ENCODE peak calls at places on chromosomes 12 and 14, in nine cellular contexts. One of them, this sample, is unnamed.

GRCh38 chr14:75523771-75524171 is 1.5 kb downstream of the BATF start:
- DNase-seq in fibroblast of the aortic adventitia: peak; percentile 16
- DNase-seq in glomerular endothelial cell: peak; percentile 60
- DNase-seq in left lung: no peak
- DNase-seq in adipocyte: no peak
- DNase-seq in NCI-H2227 treated with DMSO at 0.1 percent for 48 hours: no peak
- DNase-seq in hypothalamus: no peak
- DNase-seq in endothelial cell: peak; percentile 16
- DNase-seq in heart right ventricle: no peak
- DNase-seq in this sample: no peak

GRCh38 chr14:89427426-89428162 is 10.6 kb upstream of the FOXN3 start:
- DNase-seq in heart right ventricle: no peak
- DNase-seq in adipocyte: no peak
- DNase-seq in hypothalamus: no peak
- DNase-seq in glomerular endothelial cell: no peak
- DNase-seq in endothelial cell: no peak
- DNase-seq in fibroblast of the aortic adventitia: peak; percentile 57
- DNase-seq in NCI-H2227 treated with DMSO at 0.1 percent for 48 hours: no peak
- DNase-seq in left lung: no peak
- DNase-seq in this sample: no peak

GRCh38 chr12:71846322-71846940 is 6.9 kb downstream of the TBC1D15 start:
- DNase-seq in left lung: no peak
- DNase-seq in adipocyte: peak; percentile 75
- DNase-seq in NCI-H2227 treated with DMSO at 0.1 percent for 48 hours: peak; percentile 2
- DNase-seq in endothelial cell: no peak
- DNase-seq in heart right ventricle: no peak
- DNase-seq in hypothalamus: no peak
- DNase-seq in glomerular endothelial cell: peak; percentile 25
- DNase-seq in fibroblast of the aortic adventitia: peak; percentile 54
- DNase-seq in this sample: no peak

GRCh38 chr12:106673151-106673550 is 90.3 kb downstream of the RFX4 start:
- DNase-seq in adipocyte: no peak
- DNase-seq in NCI-H2227 treated with DMSO at 0.1 percent for 48 hours: no peak
- DNase-seq in glomerular endothelial cell: no peak
- DNase-seq in left lung: no peak
- DNase-seq in hypothalamus: no peak
- DNase-seq in fibroblast of the aortic adventitia: no peak
- DNase-seq in endothelial cell: no peak
- DNase-seq in heart right ventricle: peak; percentile 14
- DNase-seq in this sample: no peak

GRCh38 chr14:30450620-30451019 is 108.3 kb upstream of the G2E3 start:
- DNase-seq in fibroblast of the aortic adventitia: no peak
- DNase-seq in hypothalamus: no peak
- DNase-seq in left lung: no peak
- DNase-seq in NCI-H2227 treated with DMSO at 0.1 percent for 48 hours: peak; percentile 50
- DNase-seq in glomerular endothelial cell: no peak
- DNase-seq in heart right ventricle: no peak
- DNase-seq in endothelial cell: no peak
- DNase-seq in adipocyte: peak; percentile 19
- DNase-seq in this sample: peak; percentile 10

GRCh38 chr14:95299271-95299670 is 20.4 kb downstream of the CLMN start:
- DNase-seq in hypothalamus: no peak
- DNase-seq in NCI-H2227 treated with DMSO at 0.1 percent for 48 hours: no peak
- DNase-seq in endothelial cell: no peak
- DNase-seq in adipocyte: no peak
- DNase-seq in heart right ventricle: no peak
- DNase-seq in fibroblast of the aortic adventitia: no peak
- DNase-seq in left lung: no peak
- DNase-seq in glomerular endothelial cell: no peak
- DNase-seq in this sample: no peak

GRCh38 chr12:132318135-132318534 is 11.3 kb downstream of the GALNT9 start:
- DNase-seq in glomerular endothelial cell: no peak
- DNase-seq in hypothalamus: no peak
- DNase-seq in fibroblast of the aortic adventitia: no peak
- DNase-seq in heart right ventricle: peak; percentile 3
- DNase-seq in NCI-H2227 treated with DMSO at 0.1 percent for 48 hours: no peak
- DNase-seq in adipocyte: no peak
- DNase-seq in endothelial cell: no peak
- DNase-seq in left lung: peak; percentile 51
- DNase-seq in this sample: no peak

GRCh38 chr12:64160718-64161060 is 61.4 kb downstream of the KICS2 start:
- DNase-seq in endothelial cell: no peak
- DNase-seq in NCI-H2227 treated with DMSO at 0.1 percent for 48 hours: no peak
- DNase-seq in heart right ventricle: no peak
- DNase-seq in fibroblast of the aortic adventitia: peak; percentile 94
- DNase-seq in left lung: no peak
- DNase-seq in hypothalamus: no peak
- DNase-seq in adipocyte: peak; percentile 87
- DNase-seq in glomerular endothelial cell: no peak
- DNase-seq in this sample: no peak

GRCh38 chr14:53670701-53671100 is 285.9 kb downstream of the BMP4 start:
- DNase-seq in endothelial cell: no peak
- DNase-seq in glomerular endothelial cell: no peak
- DNase-seq in left lung: no peak
- DNase-seq in fibroblast of the aortic adventitia: peak; percentile 34
- DNase-seq in adipocyte: peak; percentile 61
- DNase-seq in hypothalamus: no peak
- DNase-seq in NCI-H2227 treated with DMSO at 0.1 percent for 48 hours: no peak
- DNase-seq in heart right ventricle: no peak
- DNase-seq in this sample: peak; percentile 68

GRCh38 chr14:55115861-55116245 is 13.2 kb upstream of the LGALS3 start:
- DNase-seq in glomerular endothelial cell: no peak
- DNase-seq in fibroblast of the aortic adventitia: no peak
- DNase-seq in NCI-H2227 treated with DMSO at 0.1 percent for 48 hours: no peak
- DNase-seq in adipocyte: no peak
- DNase-seq in endothelial cell: no peak
- DNase-seq in heart right ventricle: no peak
- DNase-seq in left lung: no peak
- DNase-seq in hypothalamus: no peak
- DNase-seq in this sample: no peak

GRCh38 chr12:5503774-5504173 is 71.9 kb downstream of the NTF3 start:
- DNase-seq in NCI-H2227 treated with DMSO at 0.1 percent for 48 hours: no peak
- DNase-seq in left lung: no peak
- DNase-seq in endothelial cell: no peak
- DNase-seq in fibroblast of the aortic adventitia: no peak
- DNase-seq in glomerular endothelial cell: no peak
- DNase-seq in hypothalamus: no peak
- DNase-seq in heart right ventricle: no peak
- DNase-seq in adipocyte: no peak
- DNase-seq in this sample: peak; percentile 10

GRCh38 chr14:45287609-45288008 is 34.6 kb upstream of the MIS18BP1 start:
- DNase-seq in glomerular endothelial cell: no peak
- DNase-seq in fibroblast of the aortic adventitia: no peak
- DNase-seq in NCI-H2227 treated with DMSO at 0.1 percent for 48 hours: no peak
- DNase-seq in left lung: no peak
- DNase-seq in heart right ventricle: no peak
- DNase-seq in adipocyte: no peak
- DNase-seq in endothelial cell: no peak
- DNase-seq in hypothalamus: no peak
- DNase-seq in this sample: no peak

GRCh38 chr14:72883963-72884362 is 9.9 kb downstream of the DPF3 start:
- DNase-seq in endothelial cell: no peak
- DNase-seq in adipocyte: no peak
- DNase-seq in hypothalamus: no peak
- DNase-seq in glomerular endothelial cell: peak; percentile 95
- DNase-seq in NCI-H2227 treated with DMSO at 0.1 percent for 48 hours: no peak
- DNase-seq in fibroblast of the aortic adventitia: peak; percentile 41
- DNase-seq in heart right ventricle: no peak
- DNase-seq in left lung: no peak
- DNase-seq in this sample: no peak

This sample was measured in epithelial cell of prostate.